ENCODE peak calls at places on chromosomes 3 and 15, in seven cellular contexts. One of them, this sample, is unnamed.
A peak's percentile ranks its signal among the peaks of the same experiment; 100 is the strongest.

GRCh38 chr15:48510976-48511375 is 134.5 kb downstream of the FBN1 start:
- DNase-seq in PC-3: no peak
- DNase-seq in neural progenitor cell: no peak
- DNase-seq in WERI-Rb-1: no peak
- DNase-seq in AG09309: no peak
- DNase-seq in CD8-positive, alpha-beta T cell: no peak
- DNase-seq in psoas muscle: no peak
- DNase-seq in this sample: no peak

GRCh38 chr3:114464548-114464947 is 170.7 kb downstream of the TIGIT start:
- DNase-seq in PC-3: no peak
- DNase-seq in neural progenitor cell: peak; percentile 33
- DNase-seq in WERI-Rb-1: no peak
- DNase-seq in AG09309: no peak
- DNase-seq in CD8-positive, alpha-beta T cell: no peak
- DNase-seq in psoas muscle: no peak
- DNase-seq in this sample: no peak

GRCh38 chr3:11059090-11059798 is 66.7 kb downstream of the SLC6A1 start:
- DNase-seq in PC-3: peak; percentile 88
- DNase-seq in neural progenitor cell: peak; percentile 85
- DNase-seq in WERI-Rb-1: peak; percentile 78
- DNase-seq in AG09309: peak; percentile 52
- DNase-seq in CD8-positive, alpha-beta T cell: no peak
- DNase-seq in psoas muscle: peak; percentile 64
- DNase-seq in this sample: peak; percentile 40

GRCh38 chr15:40793216-40793989 is 13.5 kb upstream of the ZFYVE19 start:
- DNase-seq in PC-3: peak; percentile 98
- DNase-seq in neural progenitor cell: no peak
- DNase-seq in WERI-Rb-1: no peak
- DNase-seq in AG09309: peak; percentile 78
- DNase-seq in CD8-positive, alpha-beta T cell: no peak
- DNase-seq in psoas muscle: peak; percentile 58
- DNase-seq in this sample: peak; percentile 88

GRCh38 chr3:23440416-23441294 is 237.5 kb downstream of the UBE2E2 start:
- DNase-seq in PC-3: no peak
- DNase-seq in neural progenitor cell: no peak
- DNase-seq in WERI-Rb-1: no peak
- DNase-seq in AG09309: no peak
- DNase-seq in CD8-positive, alpha-beta T cell: no peak
- DNase-seq in psoas muscle: no peak
- DNase-seq in this sample: no peak

GRCh38 chr3:165800970-165801369 is 36.3 kb downstream of the BCHE start:
- DNase-seq in PC-3: no peak
- DNase-seq in neural progenitor cell: no peak
- DNase-seq in WERI-Rb-1: no peak
- DNase-seq in AG09309: no peak
- DNase-seq in CD8-positive, alpha-beta T cell: no peak
- DNase-seq in psoas muscle: no peak
- DNase-seq in this sample: no peak

GRCh38 chr15:31510003-31510402 is 183.4 kb downstream of the KLF13 start:
- DNase-seq in PC-3: no peak
- DNase-seq in neural progenitor cell: no peak
- DNase-seq in WERI-Rb-1: no peak
- DNase-seq in AG09309: no peak
- DNase-seq in CD8-positive, alpha-beta T cell: no peak
- DNase-seq in psoas muscle: peak; percentile 48
- DNase-seq in this sample: no peak

GRCh38 chr3:114217266-114217665 is 20.1 kb downstream of the ZNF80 start:
- DNase-seq in PC-3: no peak
- DNase-seq in neural progenitor cell: no peak
- DNase-seq in WERI-Rb-1: no peak
- DNase-seq in AG09309: no peak
- DNase-seq in CD8-positive, alpha-beta T cell: no peak
- DNase-seq in psoas muscle: no peak
- DNase-seq in this sample: no peak

GRCh38 chr15:64130159-64130558 is 21.4 kb upstream of the SNX22 start:
- DNase-seq in PC-3: no peak
- DNase-seq in neural progenitor cell: no peak
- DNase-seq in WERI-Rb-1: no peak
- DNase-seq in AG09309: no peak
- DNase-seq in CD8-positive, alpha-beta T cell: no peak
- DNase-seq in psoas muscle: no peak
- DNase-seq in this sample: no peak

GRCh38 chr3:47163023-47163989 is 607 bp downstream of the SETD2 start:
- DNase-seq in PC-3: peak; percentile 48
- DNase-seq in neural progenitor cell: no peak
- DNase-seq in WERI-Rb-1: peak; percentile 16
- DNase-seq in AG09309: no peak
- DNase-seq in CD8-positive, alpha-beta T cell: peak; percentile 80
- DNase-seq in psoas muscle: peak; percentile 69
- DNase-seq in this sample: no peak

GRCh38 chr3:183810643-183811594 is 14.5 kb downstream of the MAP6D1 start:
- DNase-seq in PC-3: no peak
- DNase-seq in neural progenitor cell: no peak
- DNase-seq in WERI-Rb-1: no peak
- DNase-seq in AG09309: no peak
- DNase-seq in CD8-positive, alpha-beta T cell: no peak
- DNase-seq in psoas muscle: no peak
- DNase-seq in this sample: no peak

GRCh38 chr3:158801200-158801599 is 654 bp upstream of the MFSD1 start:
- DNase-seq in PC-3: no peak
- DNase-seq in neural progenitor cell: peak; percentile 43
- DNase-seq in WERI-Rb-1: no peak
- DNase-seq in AG09309: no peak
- DNase-seq in CD8-positive, alpha-beta T cell: no peak
- DNase-seq in psoas muscle: no peak
- DNase-seq in this sample: no peak

GRCh38 chr15:27834684-27835083 is 264.4 kb downstream of the OCA2 start:
- DNase-seq in PC-3: no peak
- DNase-seq in neural progenitor cell: no peak
- DNase-seq in WERI-Rb-1: no peak
- DNase-seq in AG09309: no peak
- DNase-seq in CD8-positive, alpha-beta T cell: no peak
- DNase-seq in psoas muscle: peak; percentile 35
- DNase-seq in this sample: no peak

GRCh38 chr3:107241217-107241616 is 136.0 kb upstream of the CCDC54 start:
- DNase-seq in PC-3: peak; percentile 74
- DNase-seq in neural progenitor cell: peak; percentile 45
- DNase-seq in WERI-Rb-1: peak; percentile 29
- DNase-seq in AG09309: no peak
- DNase-seq in CD8-positive, alpha-beta T cell: no peak
- DNase-seq in psoas muscle: no peak
- DNase-seq in this sample: no peak
- TF ChIP-seq CTCF in PC-3: no peak
- TF ChIP-seq CTCF in neural progenitor cell: no peak
- TF ChIP-seq CTCF in WERI-Rb-1: no peak
- TF ChIP-seq CTCF in AG09309: no peak
- TF ChIP-seq CTCF in CD8-positive, alpha-beta T cell: no peak
- TF ChIP-seq CTCF in psoas muscle: no peak
- TF ChIP-seq CTCF in this sample: no peak

GRCh38 chr3:133842158-133842557 is 36.5 kb downstream of the SRPRB start:
- DNase-seq in PC-3: no peak
- DNase-seq in neural progenitor cell: no peak
- DNase-seq in WERI-Rb-1: no peak
- DNase-seq in AG09309: no peak
- DNase-seq in CD8-positive, alpha-beta T cell: no peak
- DNase-seq in psoas muscle: no peak
- DNase-seq in this sample: no peak

GRCh38 chr3:133840055-133840737 is 34.6 kb downstream of the SRPRB start:
- DNase-seq in PC-3: no peak
- DNase-seq in neural progenitor cell: no peak
- DNase-seq in WERI-Rb-1: no peak
- DNase-seq in AG09309: no peak
- DNase-seq in CD8-positive, alpha-beta T cell: no peak
- DNase-seq in psoas muscle: no peak
- DNase-seq in this sample: no peak

GRCh38 chr3:133838916-133839800 is 33.5 kb downstream of the SRPRB start:
- DNase-seq in PC-3: no peak
- DNase-seq in neural progenitor cell: no peak
- DNase-seq in WERI-Rb-1: no peak
- DNase-seq in AG09309: no peak
- DNase-seq in CD8-positive, alpha-beta T cell: no peak
- DNase-seq in psoas muscle: no peak
- DNase-seq in this sample: no peak

GRCh38 chr3:133841196-133841595 is 35.6 kb downstream of the SRPRB start:
- DNase-seq in PC-3: no peak
- DNase-seq in neural progenitor cell: no peak
- DNase-seq in WERI-Rb-1: no peak
- DNase-seq in AG09309: no peak
- DNase-seq in CD8-positive, alpha-beta T cell: no peak
- DNase-seq in psoas muscle: no peak
- DNase-seq in this sample: no peak

GRCh38 chr3:133840767-133841166 is 35.2 kb downstream of the SRPRB start:
- DNase-seq in PC-3: no peak
- DNase-seq in neural progenitor cell: no peak
- DNase-seq in WERI-Rb-1: no peak
- DNase-seq in AG09309: no peak
- DNase-seq in CD8-positive, alpha-beta T cell: no peak
- DNase-seq in psoas muscle: no peak
- DNase-seq in this sample: no peak
- H3K4me3 ChIP-seq in PC-3: no peak overlapping the region
- H3K4me3 ChIP-seq in neural progenitor cell: no peak overlapping the region
- H3K4me3 ChIP-seq in WERI-Rb-1: no peak overlapping the region
- H3K4me3 ChIP-seq in AG09309: no peak overlapping the region
- H3K4me3 ChIP-seq in CD8-positive, alpha-beta T cell: no peak overlapping the region
- H3K4me3 ChIP-seq in psoas muscle: no peak overlapping the region
- H3K4me3 ChIP-seq in this sample: no peak overlapping the region

DNA sequence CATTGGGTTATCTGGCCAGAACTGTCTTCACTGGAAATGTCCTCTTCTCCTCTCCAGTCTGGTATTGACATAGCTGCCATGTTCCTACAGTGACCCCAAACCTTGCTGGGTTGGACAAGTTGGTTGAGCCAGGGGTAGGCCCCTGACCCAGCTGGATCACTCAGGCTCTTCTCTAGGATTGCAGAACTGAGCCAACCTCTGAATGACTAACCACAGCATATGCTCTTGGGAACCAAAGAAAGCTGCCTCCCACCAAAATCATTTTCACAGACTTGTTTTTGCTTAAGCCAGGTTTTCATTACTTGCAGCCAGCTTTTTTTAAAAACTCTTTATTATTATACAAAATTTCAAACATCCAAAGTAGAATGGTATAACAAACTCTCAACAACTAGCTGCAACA is 41.4 kb downstream of the FSIP1 start:
- DNase-seq in PC-3: no peak
- DNase-seq in neural progenitor cell: no peak
- DNase-seq in WERI-Rb-1: no peak
- DNase-seq in AG09309: no peak
- DNase-seq in CD8-positive, alpha-beta T cell: no peak
- DNase-seq in psoas muscle: no peak
- DNase-seq in this sample: no peak
- TF ChIP-seq CTCF in PC-3: no peak
- TF ChIP-seq CTCF in neural progenitor cell: no peak
- TF ChIP-seq CTCF in WERI-Rb-1: no peak
- TF ChIP-seq CTCF in AG09309: no peak
- TF ChIP-seq CTCF in CD8-positive, alpha-beta T cell: no peak
- TF ChIP-seq CTCF in psoas muscle: no peak
- TF ChIP-seq CTCF in this sample: no peak

GRCh38 chr15:52677593-52677992 is 1.6 kb downstream of the ATOSA start:
- DNase-seq in PC-3: peak; percentile 4
- DNase-seq in neural progenitor cell: no peak
- DNase-seq in WERI-Rb-1: no peak
- DNase-seq in AG09309: no peak
- DNase-seq in CD8-positive, alpha-beta T cell: no peak
- DNase-seq in psoas muscle: no peak
- DNase-seq in this sample: no peak
- H3K4me3 ChIP-seq in PC-3: peak overlapping the region; percentile 80
- H3K4me3 ChIP-seq in neural progenitor cell: peak overlapping the region; percentile 88
- H3K4me3 ChIP-seq in WERI-Rb-1: peak overlapping the region; percentile 90
- H3K4me3 ChIP-seq in AG09309: peak overlapping the region; percentile 92
- H3K4me3 ChIP-seq in CD8-positive, alpha-beta T cell: peak overlapping the region; percentile 86
- H3K4me3 ChIP-seq in psoas muscle: peak overlapping the region; percentile 93
- H3K4me3 ChIP-seq in this sample: peak overlapping the region; percentile 81

DNA sequence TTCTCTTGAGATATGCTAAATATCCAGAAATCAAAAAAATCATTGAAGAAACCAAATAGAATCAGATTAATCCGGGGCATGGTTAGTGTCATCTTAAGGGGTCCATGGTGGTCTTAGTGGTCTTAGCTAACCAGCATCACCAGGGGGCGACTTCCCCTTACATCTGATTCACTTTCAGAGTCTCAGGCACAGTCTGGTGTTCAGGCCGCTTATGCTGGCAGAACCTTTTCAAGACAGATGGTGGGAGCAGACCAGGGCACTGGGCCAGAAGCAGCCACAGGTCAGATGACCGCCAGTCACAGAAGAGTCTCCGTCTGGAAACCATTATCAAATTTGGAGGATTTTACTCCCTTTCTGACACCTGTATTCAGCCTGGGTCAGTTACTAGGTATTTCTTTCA is 365.7 kb downstream of the GBE1 start:
- DNase-seq in PC-3: no peak
- DNase-seq in neural progenitor cell: peak; percentile 56
- DNase-seq in WERI-Rb-1: peak; percentile 85
- DNase-seq in AG09309: no peak
- DNase-seq in CD8-positive, alpha-beta T cell: no peak
- DNase-seq in psoas muscle: no peak
- DNase-seq in this sample: no peak
- TF ChIP-seq CTCF in PC-3: peak; percentile 29
- TF ChIP-seq CTCF in neural progenitor cell: peak; percentile 57
- TF ChIP-seq CTCF in WERI-Rb-1: peak; percentile 66
- TF ChIP-seq CTCF in AG09309: no peak
- TF ChIP-seq CTCF in CD8-positive, alpha-beta T cell: no peak
- TF ChIP-seq CTCF in psoas muscle: no peak
- TF ChIP-seq CTCF in this sample: no peak

DNA sequence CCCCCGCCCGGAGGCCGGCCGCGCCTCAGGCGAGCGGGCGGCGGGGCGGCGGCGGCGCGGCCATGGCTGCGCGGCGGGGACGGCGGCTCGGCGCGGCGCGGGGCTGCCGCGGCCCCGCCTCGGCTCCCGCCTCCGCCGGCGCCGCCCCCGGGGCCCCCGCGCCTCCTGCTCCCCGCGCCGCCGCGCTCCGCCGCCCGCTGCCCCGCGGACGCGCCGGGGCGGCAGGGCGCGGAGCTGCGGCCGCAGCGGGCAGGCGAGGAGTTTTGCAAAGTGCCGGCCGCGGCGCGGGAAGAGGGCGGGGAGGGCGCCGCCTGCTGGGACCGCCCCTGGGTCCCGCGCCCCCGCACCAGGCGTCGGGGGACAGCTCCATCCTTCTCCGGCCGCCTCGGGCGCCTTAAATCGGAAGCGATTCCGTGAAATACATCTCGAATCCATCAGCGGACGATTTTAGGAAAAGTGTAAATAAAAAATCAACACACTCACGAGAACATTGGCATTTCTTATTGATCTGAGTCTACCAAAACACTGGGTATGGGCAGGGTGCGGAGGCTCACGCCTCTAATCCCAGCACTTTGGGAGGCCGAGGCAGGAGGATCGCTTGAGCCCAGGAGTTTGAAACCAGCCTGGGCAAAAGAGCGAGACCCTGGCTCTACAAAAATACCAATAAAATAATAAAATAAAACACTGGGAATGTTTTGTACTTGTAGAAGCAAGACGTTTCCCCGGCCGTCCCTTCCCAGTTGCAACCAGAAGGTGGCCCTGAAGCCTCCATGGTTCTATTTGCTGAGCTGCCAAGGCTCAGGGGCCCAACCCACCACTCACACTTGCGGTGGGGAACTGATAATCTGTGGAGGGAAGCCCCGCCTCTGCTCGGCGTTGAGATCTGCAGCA is 136.9 kb downstream of the NUP210 start:
- DNase-seq in PC-3: peak; percentile 63
- DNase-seq in neural progenitor cell: peak; percentile 70
- DNase-seq in WERI-Rb-1: peak; percentile 84
- DNase-seq in AG09309: no peak
- DNase-seq in CD8-positive, alpha-beta T cell: no peak
- DNase-seq in psoas muscle: peak; percentile 55
- DNase-seq in this sample: no peak
- H3K4me3 ChIP-seq in PC-3: peak overlapping the region; percentile 84
- H3K4me3 ChIP-seq in neural progenitor cell: peak overlapping the region; percentile 66
- H3K4me3 ChIP-seq in WERI-Rb-1: peak overlapping the region; percentile 71
- H3K4me3 ChIP-seq in AG09309: no peak overlapping the region
- H3K4me3 ChIP-seq in CD8-positive, alpha-beta T cell: no peak overlapping the region
- H3K4me3 ChIP-seq in psoas muscle: peak overlapping the region; percentile 56
- H3K4me3 ChIP-seq in this sample: peak overlapping the region; percentile 10

GRCh38 chr15:80475572-80475971 is 71.4 kb downstream of the ARNT2 start:
- DNase-seq in PC-3: no peak
- DNase-seq in neural progenitor cell: no peak
- DNase-seq in WERI-Rb-1: no peak
- DNase-seq in AG09309: no peak
- DNase-seq in CD8-positive, alpha-beta T cell: no peak
- DNase-seq in psoas muscle: no peak
- DNase-seq in this sample: no peak
- TF ChIP-seq CTCF in PC-3: peak; percentile 47
- TF ChIP-seq CTCF in neural progenitor cell: peak; percentile 23
- TF ChIP-seq CTCF in WERI-Rb-1: no peak
- TF ChIP-seq CTCF in AG09309: no peak
- TF ChIP-seq CTCF in CD8-positive, alpha-beta T cell: no peak
- TF ChIP-seq CTCF in psoas muscle: peak; percentile 25
- TF ChIP-seq CTCF in this sample: no peak

This sample was measured in astrocyte of the cerebellum.